ENCODE peak calls at places on chromosomes 3 and 15, in seven cellular contexts. T is DND-41, K is heart right ventricle, U is uterus, E is IMR-90, I is AG04449, A is brain microvascular endothelial cell. G is an unnamed sample.

GRCh38 chr3:46693038-46693896 is at the start of gene ALS2CL:
- DNase-seq in A (no peak), K (peak), U (peak), E (no peak), I (no peak), T (no peak), G (no peak)

GRCh38 chr3:46953265-46954010 is 23.1 kb downstream of the CCDC12 start:
- DNase-seq in A (no peak), E (no peak), K (no peak), I (no peak), T (peak), U (no peak), G (no peak)

GRCh38 chr15:84631706-84632272 is 22.3 kb downstream of the WDR73 start:
- DNase-seq in A (no peak), U (no peak), E (peak), I (no peak), T (peak), K (no peak), G (peak)

GRCh38 chr3:134197681-134198261 is 52.9 kb downstream of the RYK start:
- DNase-seq in I (peak), E (peak), A (peak), T (no peak), K (peak), U (no peak), G (peak)

GRCh38 chr15:38564557-38565286 is at the start of gene RASGRP1:
- DNase-seq in E (peak), I (no peak), A (peak), U (no peak), K (peak), T (peak), G (peak)

GRCh38 chr3:25367025-25367424 is 61.0 kb upstream of the RARB start:
- DNase-seq in U (no peak), K (no peak), A (no peak), I (no peak), E (no peak), T (no peak), G (no peak)

GRCh38 chr3:19147905-19148767 is at the start of gene KCNH8:
- DNase-seq in I (no peak), U (no peak), K (peak), A (no peak), E (no peak), T (peak), G (no peak)

GRCh38 chr15:74315626-74316025 is 51.8 kb downstream of the CYP11A1 start:
- DNase-seq in K (peak), E (no peak), U (no peak), I (no peak), T (no peak), A (no peak), G (no peak)

GRCh38 chr3:132660745-132661067 is 577 bp downstream of the UBA5 start:
- DNase-seq in K (no peak), A (no peak), U (no peak), E (peak), T (no peak), I (no peak), G (peak)

GRCh38 chr15:91970142-91970541 is 116.6 kb downstream of the SLCO3A1 start:
- DNase-seq in K (peak), U (peak), E (peak), A (no peak), T (no peak), I (no peak), G (peak)

GRCh38 chr3:15899438-15899837 is 101.7 kb upstream of the ANKRD28 start:
- DNase-seq in T (no peak), I (no peak), E (peak), K (no peak), U (no peak), A (peak), G (peak)

GRCh38 chr15:84658080-84658787 is at the start of gene NMB:
- DNase-seq in U (peak), A (peak), I (no peak), K (peak), T (peak), E (peak), G (peak)

GRCh38 chr15:32091505-32092380 is 61.4 kb downstream of the CHRNA7 start:
- DNase-seq in I (no peak), K (no peak), U (no peak), A (no peak), T (no peak), E (no peak), G (no peak)

GRCh38 chr3:39383913-39384664 is 919 bp downstream of the SLC25A38 start:
- DNase-seq in T (peak), E (peak), U (peak), A (peak), I (peak), K (peak), G (peak)

GRCh38 chr3:195757371-195757770 is 36.6 kb downstream of the MUC20 start:
- DNase-seq in E (no peak), K (no peak), T (no peak), A (no peak), U (no peak), I (no peak), G (no peak)

GRCh38 chr15:52021128-52021671 is 2.2 kb downstream of the MAPK6 start:
- DNase-seq in A (peak), K (peak), T (peak), U (peak), I (peak), E (peak), G (peak)

GRCh38 chr15:84598993-84599392 is 1.8 kb upstream of the ZSCAN2 start:
- DNase-seq in A (peak), U (peak), I (no peak), K (peak), T (peak), E (peak), G (peak)

GRCh38 chr3:101829066-101829830 is 20.1 kb upstream of the NFKBIZ start:
- DNase-seq in K (peak), I (no peak), A (peak), U (peak), E (peak), T (no peak), G (peak)

GRCh38 chr3:88151358-88151757 is 1.6 kb downstream of the C3orf38 start:
- DNase-seq in E (no peak), A (no peak), T (no peak), I (no peak), K (no peak), U (no peak), G (no peak)
- H3K4me3 ChIP-seq in E (peak), A (peak), T (peak), I (peak), K (peak), U (peak), G (peak)

DNA sequence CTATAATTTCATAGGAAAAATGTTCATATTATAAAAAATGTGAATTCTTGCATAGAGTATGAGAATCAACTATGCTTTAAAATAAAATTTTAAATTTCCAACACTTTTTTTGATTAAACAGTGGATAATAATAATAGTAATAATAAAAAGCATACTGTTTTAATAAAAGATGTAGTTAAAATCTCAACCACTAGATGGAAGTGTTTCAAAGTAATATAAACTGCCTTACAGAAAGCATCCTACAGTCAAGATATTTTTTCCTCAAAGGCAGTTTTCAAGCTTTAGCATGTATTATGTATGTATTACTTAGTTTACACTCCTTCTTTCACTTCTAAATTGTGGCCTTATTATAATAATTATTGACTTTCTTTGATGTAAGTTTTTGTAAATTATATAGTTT is 217.5 kb downstream of the CHL1 start:
- DNase-seq in I (no peak), E (peak), K (no peak), U (no peak), A (no peak), T (no peak), G (peak)
- TF ChIP-seq CTCF in I (no peak), E (peak), K (peak), U (peak), A (peak), T (peak), G (peak)

DNA sequence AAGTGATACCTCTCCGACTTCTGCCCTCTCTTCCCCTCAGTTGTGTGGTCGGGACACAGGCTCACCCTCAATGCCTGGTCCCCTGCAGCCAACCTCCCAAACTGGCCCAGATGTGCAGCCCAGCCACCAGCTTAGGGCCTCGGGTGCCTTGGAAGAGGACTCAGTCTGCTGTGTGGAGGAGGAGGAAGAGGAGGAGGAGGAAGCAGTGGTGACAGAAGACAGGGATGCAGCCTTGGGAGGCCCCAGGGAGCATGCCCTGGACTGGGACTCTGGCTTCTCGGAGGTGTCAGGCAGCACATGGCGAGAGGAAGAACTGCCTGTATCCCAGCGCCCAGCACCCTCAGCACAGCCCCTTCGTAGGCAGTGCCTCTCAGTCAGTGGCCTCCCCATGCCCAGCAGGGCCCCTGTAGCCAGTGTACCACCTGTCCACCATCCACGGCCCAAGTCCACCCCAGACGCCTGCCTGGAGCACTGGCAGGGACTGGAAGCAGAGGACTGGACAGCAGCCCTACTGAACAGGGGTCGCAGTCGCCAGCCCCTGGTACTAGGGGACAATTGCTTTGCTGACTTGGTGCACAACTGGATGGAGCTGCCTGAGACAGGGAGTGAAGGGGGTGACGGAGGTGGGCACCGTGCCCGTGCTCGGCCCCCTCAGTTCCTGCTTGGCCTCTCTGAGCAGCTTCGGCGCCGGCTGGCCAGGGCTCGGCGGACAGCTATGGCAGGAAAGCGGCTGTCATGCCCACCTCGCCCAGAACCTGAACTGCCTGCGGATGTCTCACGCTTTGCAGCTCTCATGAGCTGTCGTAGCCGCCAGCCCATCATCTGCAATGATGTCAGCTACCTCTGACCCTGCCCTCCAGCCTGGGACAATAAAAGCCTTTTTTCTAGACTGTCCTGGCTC is 1.3 kb downstream of the INKA1 start:
- DNase-seq in T (no peak), I (no peak), E (no peak), U (peak), A (no peak), K (peak), G (no peak)
- H3K4me3 ChIP-seq in T (no peak), I (peak), E (peak), U (peak), A (peak), K (peak), G (peak)

DNA sequence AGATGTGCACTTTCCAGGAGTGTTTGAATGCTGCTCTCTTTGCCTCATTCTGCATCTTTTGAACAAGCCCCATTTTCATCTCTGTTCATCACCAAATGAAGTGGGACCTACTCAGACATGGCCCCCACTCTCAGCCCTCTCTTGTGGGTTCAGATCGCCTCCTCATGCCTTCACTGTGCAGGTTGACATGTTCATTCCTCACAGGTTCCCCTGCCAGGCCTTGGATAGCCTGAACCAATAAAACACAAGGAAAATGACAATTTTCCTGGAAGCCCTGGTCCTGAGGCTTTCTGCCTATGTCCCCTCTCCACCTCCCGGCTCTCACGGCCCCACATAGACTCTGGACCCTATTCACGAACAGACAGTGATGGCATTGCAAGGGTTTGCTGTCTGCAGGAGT is 17.7 kb downstream of the KLF15 start:
- DNase-seq in T (no peak), K (no peak), I (no peak), A (no peak), U (no peak), E (no peak), G (no peak)
- TF ChIP-seq CTCF in T (no peak), K (no peak), I (no peak), A (no peak), U (no peak), E (no peak), G (no peak)

GRCh38 chr3:63279442-63279841 is 1.3 kb downstream of the SYNPR start:
- DNase-seq in I (no peak), U (no peak), K (no peak), T (no peak), E (no peak), A (no peak), G (no peak)
- H3K4me3 ChIP-seq in I (no peak), U (no peak), K (no peak), T (no peak), E (no peak), A (no peak), G (no peak)

GRCh38 chr15:26243382-26243781 is 380.3 kb upstream of the ATP10A start:
- DNase-seq in K (no peak), I (no peak), A (no peak), U (no peak), E (no peak), T (no peak), G (no peak)

GRCh38 chr15:26242565-26242964 is 379.4 kb upstream of the ATP10A start:
- DNase-seq in I (no peak), A (no peak), E (no peak), K (no peak), U (no peak), T (no peak), G (no peak)
- TF ChIP-seq CTCF in I (no peak), A (no peak), E (no peak), K (no peak), U (no peak), T (no peak), G (no peak)

GRCh38 chr15:78640527-78640839 is 527 bp downstream of the CHRNB4 start:
- DNase-seq in A (no peak), T (no peak), I (no peak), U (no peak), E (no peak), K (no peak), G (no peak)
- H3K4me3 ChIP-seq in A (peak), T (no peak), I (peak), U (peak), E (no peak), K (peak), G (peak)

GRCh38 chr15:96393209-96393513 is 62.7 kb downstream of the NR2F2 start:
- DNase-seq in A (no peak), K (no peak), T (no peak), E (peak), U (no peak), I (no peak), G (no peak)

GRCh38 chr15:96392380-96393208 is 62.1 kb downstream of the NR2F2 start:
- DNase-seq in U (no peak), K (no peak), I (no peak), E (peak), A (no peak), T (no peak), G (no peak)

GRCh38 chr15:96398769-96399168 is 68.3 kb downstream of the NR2F2 start:
- DNase-seq in A (no peak), I (no peak), E (no peak), K (no peak), T (no peak), U (no peak), G (no peak)

GRCh38 chr15:96390986-96391385 is 60.5 kb downstream of the NR2F2 start:
- DNase-seq in K (no peak), I (no peak), T (no peak), U (no peak), E (no peak), A (no peak), G (no peak)

GRCh38 chr15:96395687-96396086 is 65.2 kb downstream of the NR2F2 start:
- DNase-seq in I (no peak), T (no peak), U (no peak), K (no peak), A (no peak), E (no peak), G (no peak)
- TF ChIP-seq CTCF in I (no peak), T (no peak), U (no peak), K (no peak), A (peak), E (no peak), G (no peak)

G was measured in fibroblast of pulmonary artery.